ENCODE peak calls at places on chromosomes 4 and X, in seven cellular contexts. One of them, this sample, is unnamed. For H3K36me3, the result is how much of the 10 kb centered on the place peaks cover.

GRCh38 chr4:41396214-41396613 is 139.5 kb downstream of the UCHL1 start:
- DNase-seq in upper lobe of right lung: no peak
- DNase-seq in hepatocyte: no peak
- DNase-seq in heart right ventricle: no peak
- DNase-seq in Peyer's patch: no peak
- DNase-seq in fibroblast of lung: no peak
- DNase-seq in pancreas: no peak
- DNase-seq in this sample: no peak

GRCh38 chr4:86544313-86544966 is 49.7 kb upstream of the PTPN13 start:
- DNase-seq in upper lobe of right lung: no peak
- DNase-seq in hepatocyte: no peak
- DNase-seq in heart right ventricle: no peak
- DNase-seq in Peyer's patch: no peak
- DNase-seq in fibroblast of lung: no peak
- DNase-seq in pancreas: no peak
- DNase-seq in this sample: no peak

GRCh38 chrX:14359316-14359715 is 170.0 kb upstream of the GLRA2 start:
- DNase-seq in upper lobe of right lung: no peak
- DNase-seq in hepatocyte: no peak
- DNase-seq in heart right ventricle: no peak
- DNase-seq in Peyer's patch: no peak
- DNase-seq in fibroblast of lung: no peak
- DNase-seq in pancreas: no peak
- DNase-seq in this sample: no peak

GRCh38 chr4:185115827-185116232 is 27.2 kb upstream of the SLC25A4 start:
- DNase-seq in upper lobe of right lung: peak
- DNase-seq in hepatocyte: peak
- DNase-seq in heart right ventricle: peak
- DNase-seq in Peyer's patch: no peak
- DNase-seq in fibroblast of lung: peak
- DNase-seq in pancreas: peak
- DNase-seq in this sample: no peak

GRCh38 chrX:16855363-16856075 is 14.6 kb downstream of the RBBP7 start:
- DNase-seq in upper lobe of right lung: no peak
- DNase-seq in hepatocyte: no peak
- DNase-seq in heart right ventricle: no peak
- DNase-seq in Peyer's patch: no peak
- DNase-seq in fibroblast of lung: no peak
- DNase-seq in pancreas: no peak
- DNase-seq in this sample: no peak

GRCh38 chr4:33737721-33738120 is 2506.6 kb downstream of the ARAP2 start:
- DNase-seq in upper lobe of right lung: no peak
- DNase-seq in hepatocyte: no peak
- DNase-seq in heart right ventricle: no peak
- DNase-seq in Peyer's patch: no peak
- DNase-seq in fibroblast of lung: no peak
- DNase-seq in pancreas: no peak
- DNase-seq in this sample: no peak

GRCh38 chrX:67612231-67612630 is 68.4 kb downstream of the AR start:
- DNase-seq in upper lobe of right lung: no peak
- DNase-seq in hepatocyte: no peak
- DNase-seq in heart right ventricle: no peak
- DNase-seq in Peyer's patch: no peak
- DNase-seq in fibroblast of lung: peak
- DNase-seq in pancreas: no peak
- DNase-seq in this sample: no peak

GRCh38 chr4:152434011-152434410 is 101.9 kb downstream of the FBXW7 start:
- DNase-seq in upper lobe of right lung: no peak
- DNase-seq in hepatocyte: no peak
- DNase-seq in heart right ventricle: no peak
- DNase-seq in Peyer's patch: no peak
- DNase-seq in fibroblast of lung: no peak
- DNase-seq in pancreas: no peak
- DNase-seq in this sample: no peak

GRCh38 chrX:24498181-24498580 is 33.1 kb downstream of the PDK3 start:
- DNase-seq in upper lobe of right lung: no peak
- DNase-seq in hepatocyte: peak
- DNase-seq in heart right ventricle: peak
- DNase-seq in Peyer's patch: no peak
- DNase-seq in fibroblast of lung: peak
- DNase-seq in pancreas: no peak
- DNase-seq in this sample: peak

GRCh38 chr4:111639120-111639519 is 506.1 kb upstream of the FAM241A start:
- DNase-seq in upper lobe of right lung: no peak
- DNase-seq in hepatocyte: peak
- DNase-seq in heart right ventricle: no peak
- DNase-seq in Peyer's patch: no peak
- DNase-seq in fibroblast of lung: peak
- DNase-seq in pancreas: no peak
- DNase-seq in this sample: no peak

GRCh38 chr4:99679204-99679603 is 21.6 kb upstream of the C4orf54 start:
- DNase-seq in upper lobe of right lung: no peak
- DNase-seq in hepatocyte: peak
- DNase-seq in heart right ventricle: peak
- DNase-seq in Peyer's patch: no peak
- DNase-seq in fibroblast of lung: no peak
- DNase-seq in pancreas: no peak
- DNase-seq in this sample: no peak

GRCh38 chr4:19224820-19225219 is 1026.9 kb upstream of the SLIT2 start:
- DNase-seq in upper lobe of right lung: no peak
- DNase-seq in hepatocyte: peak
- DNase-seq in heart right ventricle: no peak
- DNase-seq in Peyer's patch: no peak
- DNase-seq in fibroblast of lung: peak
- DNase-seq in pancreas: no peak
- DNase-seq in this sample: no peak

GRCh38 chrX:46759645-46759974 is 692 bp upstream of the SLC9A7 start:
- DNase-seq in upper lobe of right lung: no peak
- DNase-seq in hepatocyte: no peak
- DNase-seq in heart right ventricle: no peak
- DNase-seq in Peyer's patch: no peak
- DNase-seq in fibroblast of lung: peak
- DNase-seq in pancreas: no peak
- DNase-seq in this sample: no peak

GRCh38 chr4:16750216-16750615 is 148.2 kb downstream of the LDB2 start:
- DNase-seq in upper lobe of right lung: no peak
- DNase-seq in hepatocyte: no peak
- DNase-seq in heart right ventricle: no peak
- DNase-seq in Peyer's patch: no peak
- DNase-seq in fibroblast of lung: no peak
- DNase-seq in pancreas: no peak
- DNase-seq in this sample: no peak

GRCh38 chr4:56799291-56799823 is 22.1 kb downstream of the SPINK2 start:
- DNase-seq in upper lobe of right lung: no peak
- DNase-seq in hepatocyte: no peak
- DNase-seq in heart right ventricle: no peak
- DNase-seq in Peyer's patch: no peak
- DNase-seq in fibroblast of lung: peak
- DNase-seq in pancreas: no peak
- DNase-seq in this sample: no peak
- H3K27ac ChIP-seq in upper lobe of right lung: peak
- H3K27ac ChIP-seq in hepatocyte: peak
- H3K27ac ChIP-seq in heart right ventricle: no peak
- H3K27ac ChIP-seq in Peyer's patch: no peak
- H3K27ac ChIP-seq in fibroblast of lung: no peak
- H3K27ac ChIP-seq in pancreas: no peak
- H3K27ac ChIP-seq in this sample: no peak

GRCh38 chrX:53194308-53194707 is 30.7 kb downstream of the KDM5C start:
- DNase-seq in upper lobe of right lung: no peak
- DNase-seq in hepatocyte: no peak
- DNase-seq in heart right ventricle: no peak
- DNase-seq in Peyer's patch: no peak
- DNase-seq in fibroblast of lung: no peak
- DNase-seq in pancreas: no peak
- DNase-seq in this sample: no peak

GRCh38 chrX:53190363-53190960 is 34.5 kb downstream of the KDM5C start:
- DNase-seq in upper lobe of right lung: no peak
- DNase-seq in hepatocyte: peak
- DNase-seq in heart right ventricle: no peak
- DNase-seq in Peyer's patch: no peak
- DNase-seq in fibroblast of lung: no peak
- DNase-seq in pancreas: no peak
- DNase-seq in this sample: no peak

GRCh38 chrX:53196678-53197077 is 28.3 kb downstream of the KDM5C start:
- DNase-seq in upper lobe of right lung: no peak
- DNase-seq in hepatocyte: no peak
- DNase-seq in heart right ventricle: no peak
- DNase-seq in Peyer's patch: no peak
- DNase-seq in fibroblast of lung: no peak
- DNase-seq in pancreas: no peak
- DNase-seq in this sample: no peak

GRCh38 chrX:53193093-53193492 is 31.9 kb downstream of the KDM5C start:
- DNase-seq in upper lobe of right lung: no peak
- DNase-seq in hepatocyte: no peak
- DNase-seq in heart right ventricle: no peak
- DNase-seq in Peyer's patch: no peak
- DNase-seq in fibroblast of lung: no peak
- DNase-seq in pancreas: no peak
- DNase-seq in this sample: no peak

GRCh38 chrX:53195401-53195800 is 29.6 kb downstream of the KDM5C start:
- DNase-seq in upper lobe of right lung: no peak
- DNase-seq in hepatocyte: no peak
- DNase-seq in heart right ventricle: no peak
- DNase-seq in Peyer's patch: no peak
- DNase-seq in fibroblast of lung: no peak
- DNase-seq in pancreas: no peak
- DNase-seq in this sample: no peak
- H3K36me3 ChIP-seq in upper lobe of right lung: half or more
- H3K36me3 ChIP-seq in hepatocyte: under half
- H3K36me3 ChIP-seq in heart right ventricle: half or more
- H3K36me3 ChIP-seq in Peyer's patch: half or more
- H3K36me3 ChIP-seq in fibroblast of lung: under half
- H3K36me3 ChIP-seq in pancreas: half or more
- H3K36me3 ChIP-seq in this sample: under half

GRCh38 chr4:6495296-6495590 is 22.8 kb upstream of the PPP2R2C start:
- DNase-seq in upper lobe of right lung: no peak
- DNase-seq in hepatocyte: no peak
- DNase-seq in heart right ventricle: no peak
- DNase-seq in Peyer's patch: no peak
- DNase-seq in fibroblast of lung: no peak
- DNase-seq in pancreas: no peak
- DNase-seq in this sample: no peak

GRCh38 chr4:6492861-6493667 is 20.6 kb upstream of the PPP2R2C start:
- DNase-seq in upper lobe of right lung: no peak
- DNase-seq in hepatocyte: no peak
- DNase-seq in heart right ventricle: no peak
- DNase-seq in Peyer's patch: no peak
- DNase-seq in fibroblast of lung: no peak
- DNase-seq in pancreas: no peak
- DNase-seq in this sample: no peak

GRCh38 chr4:6494431-6495295 is 22.2 kb upstream of the PPP2R2C start:
- DNase-seq in upper lobe of right lung: no peak
- DNase-seq in hepatocyte: no peak
- DNase-seq in heart right ventricle: no peak
- DNase-seq in Peyer's patch: no peak
- DNase-seq in fibroblast of lung: no peak
- DNase-seq in pancreas: no peak
- DNase-seq in this sample: no peak

GRCh38 chr4:6492027-6492590 is 19.7 kb upstream of the PPP2R2C start:
- DNase-seq in upper lobe of right lung: no peak
- DNase-seq in hepatocyte: no peak
- DNase-seq in heart right ventricle: no peak
- DNase-seq in Peyer's patch: no peak
- DNase-seq in fibroblast of lung: no peak
- DNase-seq in pancreas: no peak
- DNase-seq in this sample: no peak

GRCh38 chr4:6493668-6494304 is 21.4 kb upstream of the PPP2R2C start:
- DNase-seq in upper lobe of right lung: no peak
- DNase-seq in hepatocyte: peak
- DNase-seq in heart right ventricle: no peak
- DNase-seq in Peyer's patch: no peak
- DNase-seq in fibroblast of lung: peak
- DNase-seq in pancreas: no peak
- DNase-seq in this sample: no peak
- H3K4me3 ChIP-seq in upper lobe of right lung: no peak
- H3K4me3 ChIP-seq in hepatocyte: no peak
- H3K4me3 ChIP-seq in heart right ventricle: no peak
- H3K4me3 ChIP-seq in Peyer's patch: no peak
- H3K4me3 ChIP-seq in fibroblast of lung: no peak
- H3K4me3 ChIP-seq in pancreas: no peak
- H3K4me3 ChIP-seq in this sample: no peak

DNA sequence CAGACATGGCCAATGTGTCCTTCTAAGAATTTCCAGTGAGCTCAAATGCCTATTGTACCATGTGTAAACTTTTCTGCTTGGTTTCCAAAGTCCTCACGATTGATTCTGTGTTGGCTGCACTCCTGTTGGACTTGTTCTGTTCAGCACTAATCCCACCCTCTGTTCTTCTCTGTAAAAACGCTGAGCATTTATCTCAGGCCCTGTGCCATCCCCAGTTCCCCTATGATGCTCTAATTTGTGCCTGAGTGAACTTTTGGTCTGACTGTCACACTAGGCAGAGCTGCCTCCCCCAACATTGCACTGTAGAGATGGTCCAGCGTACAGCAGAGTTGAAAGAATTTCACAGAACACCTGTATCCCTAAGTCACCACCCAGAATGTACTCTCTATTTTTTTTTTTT is 76.1 kb upstream of the STS start:
- DNase-seq in upper lobe of right lung: no peak
- DNase-seq in hepatocyte: no peak
- DNase-seq in heart right ventricle: no peak
- DNase-seq in Peyer's patch: no peak
- DNase-seq in fibroblast of lung: no peak
- DNase-seq in pancreas: no peak
- DNase-seq in this sample: no peak
- H3K27ac ChIP-seq in upper lobe of right lung: no peak
- H3K27ac ChIP-seq in hepatocyte: no peak
- H3K27ac ChIP-seq in heart right ventricle: no peak
- H3K27ac ChIP-seq in Peyer's patch: no peak
- H3K27ac ChIP-seq in fibroblast of lung: no peak
- H3K27ac ChIP-seq in pancreas: no peak
- H3K27ac ChIP-seq in this sample: no peak